ENCODE peak calls at places on chromosomes 11 and 22, in four cellular contexts. P, T, F and A are unnamed samples.
A peak's percentile ranks its signal among the peaks of the same experiment; 100 is the strongest.

GRCh38 chr11:13954591-13954990 is 7.9 kb upstream of the SPON1 start:
- DNase-seq in P (no peak), T (no peak), F (no peak), A (no peak)

GRCh38 chr11:120660024-120660565 is 148.5 kb downstream of the GRIK4 start:
- DNase-seq in T (no peak), F (peak; percentile 62), P (no peak), A (no peak)

GRCh38 chr11:78798567-78799170 is 224.0 kb upstream of the NARS2 start:
- DNase-seq in T (peak; percentile 81), F (peak; percentile 78), P (peak; percentile 24), A (peak; percentile 93)

GRCh38 chr22:27241430-27242110 is 560.0 kb downstream of the MN1 start:
- DNase-seq in T (no peak), F (peak; percentile 34), P (no peak), A (no peak)

GRCh38 chr11:6632116-6633073 is 13.2 kb upstream of the TPP1 start:
- DNase-seq in F (no peak), T (no peak), P (no peak), A (no peak)

GRCh38 chr11:131353761-131354160 is 16.7 kb upstream of the NTM start:
- DNase-seq in T (no peak), P (no peak), F (no peak), A (no peak)

GRCh38 chr22:36191106-36191836 is 10.3 kb downstream of the APOL4 start:
- DNase-seq in F (no peak), P (no peak), T (no peak), A (no peak)

GRCh38 chr22:21651521-21652009 is 9.5 kb downstream of the SDF2L1 start:
- DNase-seq in T (no peak), P (no peak), F (no peak), A (no peak)

GRCh38 chr11:123137496-123138270 is 57.4 kb downstream of the CLMP start:
- DNase-seq in T (peak; percentile 74), P (peak; percentile 24), F (peak; percentile 88), A (no peak)

GRCh38 chr22:36104435-36104834 is 56.1 kb downstream of the APOL3 start:
- DNase-seq in P (no peak), T (peak; percentile 1), F (no peak), A (no peak)

GRCh38 chr22:49013707-49014106 is 814.0 kb downstream of the BRD1 start:
- DNase-seq in F (no peak), T (no peak), P (no peak), A (peak; percentile 57)